ENCODE peak calls at places on chromosomes 1 and 21, in five cellular contexts. T is brain microvascular endothelial cell, E is foreskin fibroblast, X is GM13976, R is fibroblast of villous mesenchyme. G is an unnamed sample.

GRCh38 chr1:909861-910310 is 13.8 kb upstream of the SAMD11 start:
- DNase-seq in T (no peak), E (peak; percentile 11), X (no peak), R (no peak), G (no peak)

GRCh38 chr21:16794944-16795343 is 717.9 kb upstream of the CXADR start:
- DNase-seq in X (no peak), T (peak; percentile 97), E (peak; percentile 97), R (peak; percentile 65), G (no peak)

GRCh38 chr1:171802207-171802606 is 20.7 kb downstream of the METTL13 start:
- DNase-seq in X (no peak), E (peak; percentile 36), T (no peak), R (no peak), G (no peak)

GRCh38 chr1:234721476-234722266 is 111.7 kb upstream of the IRF2BP2 start:
- DNase-seq in X (no peak), T (peak; percentile 88), E (peak; percentile 93), R (peak; percentile 97), G (no peak)

GRCh38 chr21:39666681-39667315 is 54.1 kb downstream of the B3GALT5 start:
- DNase-seq in X (no peak), T (no peak), E (no peak), R (no peak), G (no peak)

GRCh38 chr1:24805534-24806301 is 60.5 kb downstream of the CLIC4 start:
- DNase-seq in X (no peak), R (peak; percentile 63), E (peak; percentile 92), T (peak; percentile 73), G (no peak)

GRCh38 chr1:245051349-245052221 is 103.2 kb upstream of the KIF26B start:
- DNase-seq in E (no peak), T (no peak), R (peak; percentile 81), X (no peak), G (no peak)

GRCh38 chr1:53108646-53109580 is 33.5 kb downstream of the SLC1A7 start:
- DNase-seq in R (peak; percentile 90), T (peak; percentile 47), X (no peak), E (peak; percentile 60), G (no peak)

GRCh38 chr1:6348511-6349191 is 44.9 kb downstream of the ACOT7 start:
- DNase-seq in E (no peak), R (no peak), T (peak; percentile 52), X (no peak), G (no peak)

GRCh38 chr1:160163612-160164011 is 12.2 kb downstream of the ATP1A4 start:
- DNase-seq in E (peak; percentile 50), X (no peak), R (peak; percentile 19), T (no peak), G (no peak)

GRCh38 chr1:175498002-175498401 is 245.4 kb downstream of the TNR start:
- DNase-seq in T (no peak), R (peak; percentile 70), E (peak; percentile 2), X (no peak), G (no peak)

GRCh38 chr1:209569445-209570207 is 13.9 kb upstream of the CAMK1G start:
- DNase-seq in E (peak; percentile 89), T (peak; percentile 72), X (peak; percentile 64), R (peak; percentile 81), G (peak; percentile 55)

GRCh38 chr1:99986656-99987225 is 16.9 kb downstream of the SLC35A3 start:
- DNase-seq in T (no peak), X (no peak), E (no peak), R (no peak), G (no peak)

GRCh38 chr1:218459878-218460277 is 114.7 kb downstream of the TGFB2 start:
- DNase-seq in R (peak; percentile 79), X (no peak), E (peak; percentile 87), T (peak; percentile 90), G (no peak)

GRCh38 chr1:33305016-33305415 is 15.9 kb downstream of the A3GALT2 start:
- DNase-seq in E (no peak), T (no peak), X (no peak), R (no peak), G (no peak)

GRCh38 chr1:30675761-30676160 is 47.6 kb downstream of the MATN1 start:
- DNase-seq in E (peak; percentile 85), R (peak; percentile 87), T (no peak), X (no peak), G (no peak)

GRCh38 chr1:177958092-177958491 is 11.8 kb downstream of the SEC16B start:
- DNase-seq in X (no peak), T (no peak), R (no peak), E (no peak), G (no peak)

GRCh38 chr1:231519166-231519565 is 9.3 kb upstream of the TSNAX start:
- DNase-seq in E (no peak), X (no peak), T (no peak), R (no peak), G (no peak)

GRCh38 chr21:16942703-16943102 is 570.1 kb upstream of the CXADR start:
- DNase-seq in X (no peak), R (peak; percentile 5), E (peak; percentile 20), T (peak; percentile 20), G (no peak)

GRCh38 chr1:34929497-34929852 is at the start of gene DLGAP3:
- DNase-seq in R (no peak), T (no peak), X (peak; percentile 55), E (peak; percentile 18), G (no peak)

GRCh38 chr1:167517535-167518330 is 596 bp downstream of the CD247 start:
- DNase-seq in X (no peak), T (peak; percentile 69), E (no peak), R (no peak), G (no peak)

GRCh38 chr1:219442575-219442974 is 170.3 kb downstream of the ZC3H11B start:
- DNase-seq in T (peak; percentile 46), R (no peak), E (peak; percentile 48), X (no peak), G (no peak)

GRCh38 chr1:64304744-64305143 is 101.3 kb downstream of the UBE2U start:
- DNase-seq in R (no peak), E (no peak), T (no peak), X (no peak), G (no peak)

GRCh38 chr1:228770779-228771223 is 35.5 kb downstream of the RHOU start:
- DNase-seq in E (no peak), X (no peak), R (no peak), T (no peak), G (no peak)

DNA sequence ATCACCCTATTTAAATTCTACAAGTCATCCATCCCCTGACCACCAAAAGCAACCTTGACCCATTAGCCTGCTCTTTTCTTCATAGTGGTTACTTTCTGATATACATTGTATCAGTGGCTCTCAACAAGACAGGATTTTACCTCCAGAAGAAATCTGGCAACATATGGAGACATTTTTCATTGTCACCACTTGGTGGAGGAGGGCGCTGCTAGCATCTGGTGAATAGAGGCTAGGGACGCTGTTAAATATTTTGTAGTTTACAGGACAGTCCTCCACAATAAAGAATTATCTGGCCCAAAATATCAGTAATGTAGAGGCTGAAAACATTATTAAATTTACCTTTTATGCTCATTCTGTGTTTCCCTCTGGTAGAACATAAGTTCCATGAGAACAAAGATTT is 6.1 kb downstream of the HSPA13 start:
- DNase-seq in T (no peak), E (no peak), X (no peak), R (no peak), G (no peak)
- TF ChIP-seq CTCF in T (peak; percentile 25), E (no peak), X (no peak), R (no peak), G (no peak)

DNA sequence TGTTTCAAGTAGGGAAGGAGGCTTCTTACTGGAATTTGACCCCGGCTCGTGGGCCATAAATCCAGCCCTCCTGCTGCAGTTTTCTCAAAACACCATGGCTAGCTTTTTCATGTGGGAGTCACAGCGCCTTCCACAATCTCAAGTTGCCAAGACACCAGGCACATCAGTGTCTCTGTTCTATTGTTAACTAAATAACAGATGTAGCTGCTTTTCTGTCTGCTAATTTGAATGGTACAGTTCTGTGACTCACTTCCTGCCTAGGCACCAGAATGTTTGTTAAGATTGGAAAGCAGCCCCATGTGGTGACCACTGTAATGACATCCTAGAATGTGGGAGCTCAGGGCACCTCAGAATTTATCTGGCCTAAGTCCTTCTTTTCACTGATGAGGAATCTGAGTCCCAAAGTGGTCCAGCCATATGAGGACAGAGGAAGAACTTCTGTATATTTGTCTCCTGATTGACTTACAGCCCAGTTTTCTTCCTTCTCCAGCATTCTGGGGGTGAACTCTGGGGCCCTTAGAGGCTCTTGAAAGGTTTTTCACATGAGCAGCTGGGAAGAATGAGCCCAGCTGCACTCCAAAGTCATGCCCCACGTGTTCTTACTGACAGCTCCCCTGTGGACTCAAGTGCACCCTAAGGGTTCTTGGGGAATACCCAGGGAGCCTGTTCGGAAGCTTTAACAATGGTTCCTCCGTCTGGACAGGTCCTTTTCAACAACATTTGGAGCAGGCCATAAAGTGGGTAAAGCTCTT is 27.5 kb downstream of the TRIM45 start:
- DNase-seq in R (peak; percentile 92), E (peak; percentile 68), X (no peak), T (peak; percentile 80), G (peak; percentile 17)
- TF ChIP-seq CTCF in R (peak; percentile 61), E (peak; percentile 29), X (no peak), T (peak; percentile 66), G (no peak)

GRCh38 chr1:150161747-150162581 is 12.2 kb downstream of the PLEKHO1 start:
- DNase-seq in X (no peak), E (peak; percentile 45), R (no peak), T (no peak), G (no peak)

GRCh38 chr1:150162582-150162861 is 12.8 kb downstream of the PLEKHO1 start:
- DNase-seq in X (no peak), R (no peak), E (peak; percentile 33), T (no peak), G (no peak)

GRCh38 chr1:150159550-150159949 is 9.8 kb downstream of the PLEKHO1 start:
- DNase-seq in T (no peak), X (peak; percentile 48), R (no peak), E (no peak), G (peak; percentile 46)

GRCh38 chr1:150162862-150163706 is 13.4 kb downstream of the PLEKHO1 start:
- DNase-seq in T (peak; percentile 99), E (peak; percentile 99), R (peak; percentile 99), X (peak; percentile 77), G (peak; percentile 75)

GRCh38 chr1:150160964-150161626 is 11.4 kb downstream of the PLEKHO1 start:
- DNase-seq in X (no peak), T (no peak), R (no peak), E (no peak), G (no peak)
- TF ChIP-seq CTCF in X (no peak), T (no peak), R (no peak), E (no peak), G (peak; percentile 9)

GRCh38 chr1:201126832-201127754 is at the start of gene ASCL5:
- DNase-seq in X (no peak), R (no peak), T (peak; percentile 43), E (peak; percentile 69), G (no peak)
- TF ChIP-seq CTCF in X (no peak), R (no peak), T (peak; percentile 39), E (no peak), G (no peak)